ENCODE peak calls at places on chromosome 14, in seven cellular contexts. E is OCI-LY7, Y is psoas muscle, Q is Panc1, J is fibroblast of pulmonary artery, X is NB4, P is suprapubic skin. H is an unnamed sample.

GRCh38 chr14:93655078-93655750 is 133.1 kb downstream of the PRIMA1 start:
- DNase-seq in E (peak), Y (no peak), Q (peak), J (peak), X (peak), P (no peak), H (peak)

GRCh38 chr14:50823763-50824636 is 7.0 kb downstream of the NIN start:
- DNase-seq in E (peak), Y (no peak), Q (no peak), J (no peak), X (peak), P (no peak), H (no peak)

GRCh38 chr14:55433880-55434804 is 6.3 kb downstream of the TBPL2 start:
- DNase-seq in E (no peak), Y (no peak), Q (no peak), J (no peak), X (no peak), P (no peak), H (no peak)

GRCh38 chr14:96272777-96273471 is 16.9 kb downstream of the BDKRB1 start:
- DNase-seq in E (no peak), Y (no peak), Q (no peak), J (no peak), X (no peak), P (no peak), H (no peak)

GRCh38 chr14:70052990-70053389 is 135.8 kb downstream of the SLC8A3 start:
- DNase-seq in E (peak), Y (no peak), Q (no peak), J (peak), X (peak), P (no peak), H (peak)

GRCh38 chr14:71105177-71105576 is 197.9 kb downstream of the PCNX1 start:
- DNase-seq in E (no peak), Y (no peak), Q (no peak), J (no peak), X (no peak), P (no peak), H (no peak)

GRCh38 chr14:68896132-68896531 is 83.0 kb downstream of the ACTN1 start:
- DNase-seq in E (peak), Y (no peak), Q (no peak), J (no peak), X (no peak), P (no peak), H (no peak)

GRCh38 chr14:54533100-54533499 is 23.4 kb downstream of the CGRRF1 start:
- DNase-seq in E (no peak), Y (no peak), Q (no peak), J (no peak), X (no peak), P (no peak), H (no peak)

GRCh38 chr14:34324363-34324795 is 137.7 kb downstream of the SPTSSA start:
- DNase-seq in E (peak), Y (no peak), Q (no peak), J (peak), X (peak), P (no peak), H (peak)

GRCh38 chr14:103094406-103095209 is at the start of gene EXOC3L4:
- DNase-seq in E (no peak), Y (no peak), Q (no peak), J (no peak), X (no peak), P (no peak), H (no peak)
- TF ChIP-seq CTCF in E (no peak), Y (no peak), Q (no peak), J (no peak), X (no peak), P (no peak), H (no peak)

GRCh38 chr14:99266181-99267178 is 5.5 kb downstream of the BCL11B start:
- DNase-seq in E (peak), Y (peak), Q (no peak), J (peak), X (peak), P (peak), H (peak)
- H3K4me3 ChIP-seq in E (no peak), Y (no peak), Q (no peak), J (no peak), X (no peak), P (peak), H (no peak)

GRCh38 chr14:63435204-63435603 is 108.0 kb downstream of the PPP2R5E start:
- DNase-seq in E (peak), Y (no peak), Q (no peak), J (no peak), X (no peak), P (no peak), H (no peak)

GRCh38 chr14:63443361-63443760 is 99.8 kb downstream of the PPP2R5E start:
- DNase-seq in E (no peak), Y (no peak), Q (no peak), J (no peak), X (no peak), P (no peak), H (no peak)

GRCh38 chr14:63436286-63437098 is 106.7 kb downstream of the PPP2R5E start:
- DNase-seq in E (no peak), Y (no peak), Q (no peak), J (no peak), X (no peak), P (no peak), H (no peak)

GRCh38 chr14:63435838-63436237 is 107.3 kb downstream of the PPP2R5E start:
- DNase-seq in E (peak), Y (peak), Q (no peak), J (peak), X (no peak), P (peak), H (peak)

GRCh38 chr14:63438065-63438757 is 105.0 kb downstream of the PPP2R5E start:
- DNase-seq in E (peak), Y (peak), Q (peak), J (peak), X (peak), P (no peak), H (peak)
- TF ChIP-seq CTCF in E (peak), Y (no peak), Q (peak), J (peak), X (no peak), P (no peak), H (peak)

DNA sequence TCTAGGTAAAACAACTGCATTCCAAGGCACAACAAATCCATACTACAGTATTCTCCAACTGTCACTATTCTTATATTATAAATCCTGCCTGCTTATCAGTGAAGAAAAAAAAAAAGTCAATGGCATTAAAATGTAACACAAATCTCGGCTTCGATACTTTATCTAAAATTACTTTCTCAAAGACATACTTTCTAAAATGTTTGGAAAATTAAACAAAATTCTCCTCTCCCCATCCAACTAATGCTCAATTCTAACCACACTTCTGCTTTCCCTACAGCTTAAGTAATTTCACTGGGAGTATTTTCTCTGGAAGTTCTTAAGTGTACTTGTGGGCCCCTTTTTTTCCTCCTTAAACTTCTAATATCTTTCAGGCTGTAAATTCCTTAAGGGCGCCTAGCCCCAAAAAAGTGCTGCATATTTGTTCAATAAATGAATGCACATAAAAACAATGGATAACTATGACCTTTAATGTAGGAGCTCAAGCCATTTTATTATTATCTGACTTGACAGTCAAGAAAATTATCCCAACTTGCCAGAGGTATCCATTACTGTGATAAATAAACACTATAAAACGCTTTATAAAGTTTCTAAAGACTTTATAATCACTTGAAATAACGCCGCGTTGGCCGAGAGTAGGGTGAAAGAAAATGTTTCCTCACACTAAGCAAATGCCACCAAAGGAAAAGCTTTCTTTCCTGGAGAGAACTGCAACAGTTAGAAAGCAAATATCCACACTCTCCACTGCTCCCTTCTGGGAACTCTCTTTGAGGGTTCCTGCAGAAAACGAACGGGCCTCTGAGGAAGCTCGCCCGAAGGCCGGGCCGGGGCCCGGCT is 954 bp downstream of the HEATR5A start:
- DNase-seq in E (no peak), Y (no peak), Q (no peak), J (peak), X (no peak), P (no peak), H (peak)
- H3K4me3 ChIP-seq in E (peak), Y (peak), Q (peak), J (peak), X (peak), P (peak), H (peak)

H was measured in astrocyte of the spinal cord.